ENCODE peak calls at places on chromosome 10, in four cellular contexts. One of them, this sample, is unnamed.

GRCh38 chr10:127195041-127195506 is 1.3 kb downstream of the INSYN2A start:
- DNase-seq in HepG2: no peak
- DNase-seq in H1: peak
- DNase-seq in K562: no peak
- DNase-seq in this sample: peak

GRCh38 chr10:50629495-50630122 is 5.9 kb upstream of the SGMS1 start:
- DNase-seq in HepG2: no peak
- DNase-seq in H1: no peak
- DNase-seq in K562: no peak
- DNase-seq in this sample: no peak

GRCh38 chr10:111035542-111035941 is 41.3 kb upstream of the ADRA2A start:
- DNase-seq in HepG2: no peak
- DNase-seq in H1: no peak
- DNase-seq in K562: no peak
- DNase-seq in this sample: no peak

GRCh38 chr10:1938317-1938716 is 201.0 kb upstream of the ADARB2 start:
- DNase-seq in HepG2: no peak
- DNase-seq in H1: no peak
- DNase-seq in K562: no peak
- DNase-seq in this sample: no peak

GRCh38 chr10:100038561-100039071 is 28.9 kb upstream of the DNMBP start:
- DNase-seq in HepG2: peak
- DNase-seq in H1: no peak
- DNase-seq in K562: no peak
- DNase-seq in this sample: no peak

GRCh38 chr10:3758491-3758970 is 26.5 kb downstream of the KLF6 start:
- DNase-seq in HepG2: no peak
- DNase-seq in H1: no peak
- DNase-seq in K562: no peak
- DNase-seq in this sample: no peak

GRCh38 chr10:120371856-120372255 is 85.2 kb upstream of the PLPP4 start:
- DNase-seq in HepG2: no peak
- DNase-seq in H1: no peak
- DNase-seq in K562: no peak
- DNase-seq in this sample: no peak

GRCh38 chr10:18886102-18886501 is 162.5 kb upstream of the MALRD1 start:
- DNase-seq in HepG2: no peak
- DNase-seq in H1: no peak
- DNase-seq in K562: no peak
- DNase-seq in this sample: no peak

GRCh38 chr10:31346953-31347352 is 27.9 kb downstream of the ZEB1 start:
- DNase-seq in HepG2: no peak
- DNase-seq in H1: no peak
- DNase-seq in K562: no peak
- DNase-seq in this sample: no peak

GRCh38 chr10:77533156-77533886 is 104.3 kb downstream of the KCNMA1 start:
- DNase-seq in HepG2: no peak
- DNase-seq in H1: no peak
- DNase-seq in K562: no peak
- DNase-seq in this sample: peak

GRCh38 chr10:79463578-79464496 is 18.4 kb upstream of the ZCCHC24 start:
- DNase-seq in HepG2: no peak
- DNase-seq in H1: no peak
- DNase-seq in K562: no peak
- DNase-seq in this sample: no peak

GRCh38 chr10:117499248-117500105 is 43.1 kb upstream of the EMX2 start:
- DNase-seq in HepG2: no peak
- DNase-seq in H1: no peak
- DNase-seq in K562: no peak
- DNase-seq in this sample: no peak

GRCh38 chr10:30988831-30989458 is 42.7 kb downstream of the ZNF438 start:
- DNase-seq in HepG2: no peak
- DNase-seq in H1: no peak
- DNase-seq in K562: no peak
- DNase-seq in this sample: no peak

GRCh38 chr10:23370106-23370505 is 25.5 kb upstream of the C10orf67 start:
- DNase-seq in HepG2: no peak
- DNase-seq in H1: no peak
- DNase-seq in K562: no peak
- DNase-seq in this sample: no peak
- H3K4me3 ChIP-seq in HepG2: no peak
- H3K4me3 ChIP-seq in H1: no peak
- H3K4me3 ChIP-seq in K562: no peak
- H3K4me3 ChIP-seq in this sample: no peak

GRCh38 chr10:74415440-74415839 is 264.4 kb downstream of the ADK start:
- DNase-seq in HepG2: no peak
- DNase-seq in H1: no peak
- DNase-seq in K562: no peak
- DNase-seq in this sample: no peak
- TF ChIP-seq JUN in HepG2: no peak
- TF ChIP-seq JUN in H1: no peak
- TF ChIP-seq JUN in K562: no peak
- TF ChIP-seq JUN in this sample: no peak

GRCh38 chr10:74926791-74927585 is 100.6 kb downstream of the KAT6B start:
- DNase-seq in HepG2: peak
- DNase-seq in H1: no peak
- DNase-seq in K562: no peak
- DNase-seq in this sample: no peak
- TF ChIP-seq CEBPB in HepG2: no peak
- TF ChIP-seq CEBPB in H1: no peak
- TF ChIP-seq CEBPB in K562: no peak
- TF ChIP-seq CEBPB in this sample: no peak

DNA sequence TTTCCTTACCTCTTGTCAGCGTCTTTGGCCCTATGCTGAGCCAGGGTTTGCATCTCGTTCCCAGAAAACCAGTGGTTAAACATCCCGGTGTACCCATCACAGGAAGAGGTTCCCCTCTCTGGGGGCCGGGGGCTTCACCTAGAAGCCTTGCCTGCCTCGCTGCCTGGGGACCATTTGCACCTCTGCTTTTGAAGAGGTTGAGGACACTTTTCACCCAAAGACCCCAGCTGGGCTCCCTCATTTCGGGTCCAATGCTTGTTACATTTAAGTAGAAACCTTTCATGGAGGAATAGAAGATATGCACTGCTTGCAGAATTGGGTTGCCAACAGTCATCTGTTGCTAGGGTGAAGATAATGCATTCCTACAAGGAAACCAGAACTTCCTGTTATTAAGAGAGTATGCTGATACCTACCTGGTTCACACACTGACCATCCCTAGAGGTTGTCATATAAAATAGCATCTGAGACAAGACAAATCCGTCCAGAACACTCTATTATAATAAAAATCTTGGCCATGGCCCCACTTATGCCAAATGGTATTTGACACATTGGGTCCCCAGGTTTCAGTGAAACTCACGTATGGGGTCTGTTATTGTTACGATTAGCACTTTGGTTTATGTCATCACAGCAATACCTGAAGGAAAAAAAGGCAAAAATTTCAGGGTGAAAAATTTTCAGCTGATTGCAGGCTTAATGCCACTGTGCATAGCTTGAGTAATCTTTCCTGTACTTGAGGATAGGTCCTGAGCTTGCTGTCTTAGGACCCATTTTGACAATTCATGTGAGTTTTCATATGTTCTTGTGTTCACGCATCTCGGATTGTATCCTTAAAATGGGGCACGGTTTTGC is 917 bp downstream of the ZNF365 start:
- DNase-seq in HepG2: no peak
- DNase-seq in H1: no peak
- DNase-seq in K562: no peak
- DNase-seq in this sample: peak
- H3K4me3 ChIP-seq in HepG2: no peak
- H3K4me3 ChIP-seq in H1: peak
- H3K4me3 ChIP-seq in K562: no peak
- H3K4me3 ChIP-seq in this sample: peak

DNA sequence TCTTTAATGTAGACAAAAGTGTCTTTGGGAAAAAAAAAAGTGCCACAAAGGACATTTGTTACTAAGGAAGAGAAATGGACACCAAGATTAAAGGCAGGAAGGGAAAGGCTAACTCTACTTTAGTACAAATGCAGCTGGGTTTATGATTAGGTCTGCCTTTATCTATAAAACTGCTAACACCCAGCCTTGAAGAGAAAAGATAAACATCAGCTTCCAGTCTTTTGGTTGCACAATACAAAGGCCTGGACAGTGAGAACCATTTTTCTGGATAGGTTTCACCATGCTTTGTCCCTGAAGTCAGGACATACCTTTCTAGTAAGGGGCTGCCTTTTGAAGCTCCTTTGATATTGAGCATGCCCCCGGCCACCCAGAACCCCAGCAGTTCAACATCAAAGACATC is 45.1 kb downstream of the ZNF248 start:
- DNase-seq in HepG2: peak
- DNase-seq in H1: no peak
- DNase-seq in K562: no peak
- DNase-seq in this sample: no peak
- TF ChIP-seq JUN in HepG2: no peak
- TF ChIP-seq JUN in H1: no peak
- TF ChIP-seq JUN in K562: no peak
- TF ChIP-seq JUN in this sample: no peak

DNA sequence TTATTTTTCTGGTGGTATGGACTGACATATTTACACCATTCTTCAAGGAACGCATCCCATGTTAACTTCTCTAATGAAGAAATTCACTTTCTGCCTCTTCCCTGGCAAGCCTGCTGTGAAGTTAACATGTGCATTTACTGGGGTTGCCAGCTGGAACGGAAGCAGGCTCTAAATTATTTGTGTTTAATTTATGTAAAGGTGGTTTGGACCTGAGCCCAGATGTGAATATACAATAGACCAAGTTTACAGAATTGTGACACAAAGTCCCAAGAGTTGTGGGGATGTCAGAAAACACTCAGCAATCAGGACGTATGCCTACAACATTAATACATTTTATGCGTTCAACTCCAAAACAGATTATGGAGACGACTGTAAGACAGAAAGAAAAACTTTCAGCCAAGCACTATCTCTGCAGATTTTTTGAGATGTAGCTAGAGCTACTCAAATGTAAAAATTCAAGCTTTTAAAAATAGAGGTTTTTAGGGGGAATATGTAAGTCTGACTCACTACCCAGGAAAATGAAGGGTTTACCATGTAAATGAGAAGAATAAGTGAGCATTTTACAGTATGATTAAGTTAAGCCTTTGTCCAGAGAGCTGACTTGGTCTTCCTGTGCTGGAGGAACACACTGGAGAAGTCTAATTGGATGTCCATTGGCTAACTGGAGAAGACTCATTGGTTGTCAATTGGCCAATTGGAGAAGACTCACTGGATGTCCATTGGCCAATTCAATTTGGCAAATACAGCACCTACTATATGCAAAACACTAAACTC is 19.5 kb downstream of the NRP1 start:
- DNase-seq in HepG2: no peak
- DNase-seq in H1: no peak
- DNase-seq in K562: no peak
- DNase-seq in this sample: no peak
- TF ChIP-seq CEBPB in HepG2: no peak
- TF ChIP-seq CEBPB in H1: no peak
- TF ChIP-seq CEBPB in K562: no peak
- TF ChIP-seq CEBPB in this sample: no peak

GRCh38 chr10:131477457-131478205 is 166.1 kb upstream of the TCERG1L start:
- DNase-seq in HepG2: peak
- DNase-seq in H1: no peak
- DNase-seq in K562: no peak
- DNase-seq in this sample: peak
- H3K4me3 ChIP-seq in HepG2: no peak
- H3K4me3 ChIP-seq in H1: no peak
- H3K4me3 ChIP-seq in K562: no peak
- H3K4me3 ChIP-seq in this sample: no peak

GRCh38 chr10:131769691-131770090 is 131.1 kb upstream of the PPP2R2D start:
- DNase-seq in HepG2: no peak
- DNase-seq in H1: no peak
- DNase-seq in K562: no peak
- DNase-seq in this sample: no peak
- TF ChIP-seq JUN in HepG2: no peak
- TF ChIP-seq JUN in H1: no peak
- TF ChIP-seq JUN in K562: no peak
- TF ChIP-seq JUN in this sample: no peak

This sample was measured in A549.